ENCODE peak calls at places on chromosome 1, in nine cellular contexts. One of them, this sample, is unnamed.

GRCh38 chr1:45583666-45584350 is at the start of gene NASP:
- DNase-seq in A549: peak
- DNase-seq in tibial nerve: peak
- DNase-seq in upper lobe of left lung: peak
- DNase-seq in SK-N-SH: peak
- DNase-seq in transverse colon: peak
- DNase-seq in esophagus muscularis mucosa: peak
- DNase-seq in H1: no peak
- DNase-seq in stomach: peak
- DNase-seq in this sample: peak

GRCh38 chr1:36567601-36568341 is 85.1 kb upstream of the CSF3R start:
- DNase-seq in stomach: no peak
- DNase-seq in esophagus muscularis mucosa: no peak
- DNase-seq in A549: no peak
- DNase-seq in upper lobe of left lung: no peak
- DNase-seq in tibial nerve: no peak
- DNase-seq in transverse colon: no peak
- DNase-seq in SK-N-SH: peak
- DNase-seq in H1: no peak
- DNase-seq in this sample: no peak

GRCh38 chr1:184775329-184775728 is 20.7 kb upstream of the EDEM3 start:
- DNase-seq in tibial nerve: no peak
- DNase-seq in A549: no peak
- DNase-seq in stomach: no peak
- DNase-seq in upper lobe of left lung: no peak
- DNase-seq in transverse colon: no peak
- DNase-seq in SK-N-SH: no peak
- DNase-seq in esophagus muscularis mucosa: no peak
- DNase-seq in H1: no peak
- DNase-seq in this sample: no peak

GRCh38 chr1:84619383-84620093 is 45.3 kb upstream of the CTBS start:
- DNase-seq in SK-N-SH: peak
- DNase-seq in upper lobe of left lung: no peak
- DNase-seq in H1: no peak
- DNase-seq in esophagus muscularis mucosa: no peak
- DNase-seq in tibial nerve: no peak
- DNase-seq in stomach: no peak
- DNase-seq in transverse colon: no peak
- DNase-seq in A549: peak
- DNase-seq in this sample: no peak

GRCh38 chr1:75341537-75341936 is 207.3 kb downstream of the LHX8 start:
- DNase-seq in transverse colon: no peak
- DNase-seq in H1: no peak
- DNase-seq in esophagus muscularis mucosa: no peak
- DNase-seq in A549: no peak
- DNase-seq in SK-N-SH: no peak
- DNase-seq in tibial nerve: no peak
- DNase-seq in upper lobe of left lung: no peak
- DNase-seq in stomach: no peak
- DNase-seq in this sample: no peak

GRCh38 chr1:208054485-208054884 is 143.6 kb upstream of the CD34 start:
- DNase-seq in SK-N-SH: no peak
- DNase-seq in tibial nerve: no peak
- DNase-seq in A549: no peak
- DNase-seq in upper lobe of left lung: no peak
- DNase-seq in H1: no peak
- DNase-seq in esophagus muscularis mucosa: no peak
- DNase-seq in transverse colon: no peak
- DNase-seq in stomach: no peak
- DNase-seq in this sample: no peak

GRCh38 chr1:71200503-71200902 is 119.7 kb upstream of the ZRANB2 start:
- DNase-seq in A549: no peak
- DNase-seq in esophagus muscularis mucosa: no peak
- DNase-seq in upper lobe of left lung: no peak
- DNase-seq in SK-N-SH: no peak
- DNase-seq in stomach: no peak
- DNase-seq in H1: no peak
- DNase-seq in transverse colon: no peak
- DNase-seq in tibial nerve: no peak
- DNase-seq in this sample: no peak

GRCh38 chr1:97904528-97904927 is 16.3 kb downstream of the DPYD start:
- DNase-seq in H1: no peak
- DNase-seq in esophagus muscularis mucosa: no peak
- DNase-seq in A549: no peak
- DNase-seq in SK-N-SH: no peak
- DNase-seq in transverse colon: no peak
- DNase-seq in tibial nerve: no peak
- DNase-seq in stomach: no peak
- DNase-seq in upper lobe of left lung: no peak
- DNase-seq in this sample: no peak

GRCh38 chr1:168100315-168101002 is 36.3 kb downstream of the GPR161 start:
- DNase-seq in A549: no peak
- DNase-seq in stomach: no peak
- DNase-seq in upper lobe of left lung: no peak
- DNase-seq in tibial nerve: no peak
- DNase-seq in esophagus muscularis mucosa: no peak
- DNase-seq in H1: no peak
- DNase-seq in SK-N-SH: no peak
- DNase-seq in transverse colon: no peak
- DNase-seq in this sample: no peak

GRCh38 chr1:228281631-228282328 is 73.9 kb downstream of the OBSCN start:
- DNase-seq in H1: no peak
- DNase-seq in tibial nerve: no peak
- DNase-seq in esophagus muscularis mucosa: no peak
- DNase-seq in upper lobe of left lung: peak
- DNase-seq in transverse colon: peak
- DNase-seq in A549: no peak
- DNase-seq in SK-N-SH: no peak
- DNase-seq in stomach: peak
- DNase-seq in this sample: no peak

GRCh38 chr1:43134640-43135039 is 37.5 kb downstream of the EBNA1BP2 start:
- DNase-seq in upper lobe of left lung: no peak
- DNase-seq in A549: no peak
- DNase-seq in SK-N-SH: no peak
- DNase-seq in transverse colon: no peak
- DNase-seq in stomach: no peak
- DNase-seq in H1: no peak
- DNase-seq in esophagus muscularis mucosa: no peak
- DNase-seq in tibial nerve: no peak
- DNase-seq in this sample: no peak

GRCh38 chr1:43135857-43136781 is 36.0 kb downstream of the EBNA1BP2 start:
- DNase-seq in SK-N-SH: no peak
- DNase-seq in stomach: no peak
- DNase-seq in transverse colon: no peak
- DNase-seq in upper lobe of left lung: no peak
- DNase-seq in H1: no peak
- DNase-seq in A549: no peak
- DNase-seq in esophagus muscularis mucosa: no peak
- DNase-seq in tibial nerve: no peak
- DNase-seq in this sample: no peak

GRCh38 chr1:43140583-43140982 is 31.5 kb downstream of the EBNA1BP2 start:
- DNase-seq in A549: no peak
- DNase-seq in tibial nerve: no peak
- DNase-seq in esophagus muscularis mucosa: no peak
- DNase-seq in H1: no peak
- DNase-seq in SK-N-SH: no peak
- DNase-seq in transverse colon: no peak
- DNase-seq in upper lobe of left lung: no peak
- DNase-seq in stomach: no peak
- DNase-seq in this sample: no peak

GRCh38 chr1:43140010-43140409 is 32.1 kb downstream of the EBNA1BP2 start:
- DNase-seq in H1: no peak
- DNase-seq in stomach: no peak
- DNase-seq in upper lobe of left lung: no peak
- DNase-seq in transverse colon: no peak
- DNase-seq in SK-N-SH: no peak
- DNase-seq in esophagus muscularis mucosa: no peak
- DNase-seq in A549: no peak
- DNase-seq in tibial nerve: no peak
- DNase-seq in this sample: no peak

GRCh38 chr1:43137445-43138052 is 34.5 kb downstream of the EBNA1BP2 start:
- DNase-seq in esophagus muscularis mucosa: no peak
- DNase-seq in A549: no peak
- DNase-seq in H1: no peak
- DNase-seq in SK-N-SH: no peak
- DNase-seq in stomach: no peak
- DNase-seq in transverse colon: no peak
- DNase-seq in tibial nerve: no peak
- DNase-seq in upper lobe of left lung: no peak
- DNase-seq in this sample: no peak
- H3K27ac ChIP-seq in esophagus muscularis mucosa: no peak
- H3K27ac ChIP-seq in A549: no peak
- H3K27ac ChIP-seq in H1: no peak
- H3K27ac ChIP-seq in SK-N-SH: no peak
- H3K27ac ChIP-seq in stomach: no peak
- H3K27ac ChIP-seq in transverse colon: no peak
- H3K27ac ChIP-seq in tibial nerve: no peak
- H3K27ac ChIP-seq in upper lobe of left lung: no peak
- H3K27ac ChIP-seq in this sample: no peak

GRCh38 chr1:163531345-163531744 is 209.6 kb downstream of the NUF2 start:
- DNase-seq in transverse colon: no peak
- DNase-seq in stomach: no peak
- DNase-seq in esophagus muscularis mucosa: no peak
- DNase-seq in upper lobe of left lung: no peak
- DNase-seq in H1: no peak
- DNase-seq in tibial nerve: no peak
- DNase-seq in A549: no peak
- DNase-seq in SK-N-SH: no peak
- DNase-seq in this sample: no peak

DNA sequence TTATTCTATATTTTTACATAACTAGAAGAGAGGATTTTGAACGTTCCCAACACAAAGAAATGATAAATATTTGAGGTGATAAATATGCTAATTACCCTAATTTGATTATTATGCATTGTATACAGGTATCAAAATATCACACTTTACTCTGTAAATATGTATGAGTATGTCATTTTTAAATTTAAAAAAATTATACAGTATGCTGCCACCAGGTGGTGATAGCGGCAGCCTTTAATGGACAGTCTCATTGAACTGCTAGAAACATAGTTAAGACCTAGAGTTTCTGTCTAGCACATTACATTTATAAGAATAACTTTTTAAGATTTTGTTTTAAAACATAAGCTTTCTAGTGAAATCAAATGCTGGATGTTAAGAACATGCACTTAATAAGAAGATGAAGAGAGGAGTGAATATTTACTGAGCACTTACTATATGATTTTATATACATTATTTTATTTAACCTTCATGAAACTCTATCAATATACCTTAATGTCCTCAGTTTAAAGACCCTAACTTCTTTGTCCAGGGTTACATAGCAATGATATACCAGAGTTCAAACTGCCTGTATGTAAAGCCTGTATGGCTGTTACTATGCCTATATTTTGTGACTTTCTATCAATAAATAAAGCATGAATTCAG is 207.1 kb downstream of the NUF2 start:
- DNase-seq in upper lobe of left lung: no peak
- DNase-seq in esophagus muscularis mucosa: no peak
- DNase-seq in H1: no peak
- DNase-seq in stomach: peak
- DNase-seq in tibial nerve: no peak
- DNase-seq in transverse colon: peak
- DNase-seq in A549: peak
- DNase-seq in SK-N-SH: peak
- DNase-seq in this sample: no peak
- TF ChIP-seq EP300 in upper lobe of left lung: no peak
- TF ChIP-seq EP300 in esophagus muscularis mucosa: no peak
- TF ChIP-seq EP300 in H1: no peak
- TF ChIP-seq EP300 in stomach: no peak
- TF ChIP-seq EP300 in tibial nerve: no peak
- TF ChIP-seq EP300 in transverse colon: no peak
- TF ChIP-seq EP300 in A549: no peak
- TF ChIP-seq EP300 in SK-N-SH: no peak
- TF ChIP-seq EP300 in this sample: no peak

GRCh38 chr1:40780678-40781613 is 2.6 kb upstream of the KCNQ4 start:
- DNase-seq in SK-N-SH: no peak
- DNase-seq in A549: no peak
- DNase-seq in tibial nerve: no peak
- DNase-seq in H1: no peak
- DNase-seq in transverse colon: no peak
- DNase-seq in esophagus muscularis mucosa: no peak
- DNase-seq in stomach: no peak
- DNase-seq in upper lobe of left lung: no peak
- DNase-seq in this sample: no peak

GRCh38 chr1:40784141-40784770 is 669 bp downstream of the KCNQ4 start:
- DNase-seq in esophagus muscularis mucosa: no peak
- DNase-seq in transverse colon: no peak
- DNase-seq in SK-N-SH: peak
- DNase-seq in upper lobe of left lung: peak
- DNase-seq in tibial nerve: no peak
- DNase-seq in A549: no peak
- DNase-seq in stomach: peak
- DNase-seq in H1: no peak
- DNase-seq in this sample: peak

GRCh38 chr1:40781614-40781971 is 2.0 kb upstream of the KCNQ4 start:
- DNase-seq in upper lobe of left lung: no peak
- DNase-seq in SK-N-SH: no peak
- DNase-seq in H1: no peak
- DNase-seq in A549: no peak
- DNase-seq in tibial nerve: no peak
- DNase-seq in esophagus muscularis mucosa: no peak
- DNase-seq in transverse colon: no peak
- DNase-seq in stomach: no peak
- DNase-seq in this sample: no peak

GRCh38 chr1:40783001-40783905 is at the start of gene KCNQ4:
- DNase-seq in SK-N-SH: peak
- DNase-seq in upper lobe of left lung: peak
- DNase-seq in A549: no peak
- DNase-seq in transverse colon: peak
- DNase-seq in H1: no peak
- DNase-seq in esophagus muscularis mucosa: no peak
- DNase-seq in tibial nerve: no peak
- DNase-seq in stomach: peak
- DNase-seq in this sample: peak

GRCh38 chr1:40782371-40782956 is 1.1 kb upstream of the KCNQ4 start:
- DNase-seq in H1: no peak
- DNase-seq in tibial nerve: no peak
- DNase-seq in esophagus muscularis mucosa: no peak
- DNase-seq in A549: no peak
- DNase-seq in SK-N-SH: no peak
- DNase-seq in transverse colon: peak
- DNase-seq in stomach: peak
- DNase-seq in upper lobe of left lung: no peak
- DNase-seq in this sample: no peak
- H3K4me3 ChIP-seq in H1: peak
- H3K4me3 ChIP-seq in tibial nerve: peak
- H3K4me3 ChIP-seq in esophagus muscularis mucosa: peak
- H3K4me3 ChIP-seq in A549: no peak
- H3K4me3 ChIP-seq in SK-N-SH: no peak
- H3K4me3 ChIP-seq in transverse colon: no peak
- H3K4me3 ChIP-seq in stomach: peak
- H3K4me3 ChIP-seq in upper lobe of left lung: no peak
- H3K4me3 ChIP-seq in this sample: no peak

DNA sequence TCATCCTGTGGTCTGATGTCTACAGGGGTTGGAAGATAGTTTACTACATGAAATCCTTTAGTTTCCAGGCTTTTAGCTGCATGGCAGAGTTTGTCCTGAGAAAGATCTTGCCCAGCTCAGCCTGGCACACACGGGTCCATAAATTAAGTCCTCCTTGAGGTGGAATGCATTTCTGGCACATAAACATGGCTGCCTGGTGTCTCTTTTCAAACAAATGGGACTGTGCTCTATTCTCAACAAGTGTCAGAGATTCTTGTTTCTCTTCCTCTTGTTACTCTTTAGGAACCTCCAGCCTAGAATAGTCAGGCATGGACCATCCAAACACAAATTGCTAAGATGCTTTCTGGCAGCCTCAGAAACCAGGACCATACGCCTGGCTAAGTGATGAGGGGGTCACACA is 31.7 kb upstream of the NRDC start:
- DNase-seq in esophagus muscularis mucosa: no peak
- DNase-seq in stomach: no peak
- DNase-seq in tibial nerve: no peak
- DNase-seq in SK-N-SH: no peak
- DNase-seq in transverse colon: no peak
- DNase-seq in H1: no peak
- DNase-seq in A549: no peak
- DNase-seq in upper lobe of left lung: no peak
- DNase-seq in this sample: no peak
- H3K27ac ChIP-seq in esophagus muscularis mucosa: no peak
- H3K27ac ChIP-seq in stomach: no peak
- H3K27ac ChIP-seq in tibial nerve: no peak
- H3K27ac ChIP-seq in SK-N-SH: no peak
- H3K27ac ChIP-seq in transverse colon: no peak
- H3K27ac ChIP-seq in H1: no peak
- H3K27ac ChIP-seq in A549: no peak
- H3K27ac ChIP-seq in upper lobe of left lung: no peak
- H3K27ac ChIP-seq in this sample: no peak

This sample was measured in ovary.